ENCODE peak calls at places on chromosomes 1 and 21, in ten cellular contexts. T is putamen; O is stimulated activated CD4-positive, alpha-beta T cell treated with anti-CD3 and anti-CD28 coated beads, Interleukin-2, amount 100 ng/mL, for 4 hours; X is HuH-7; G is thoracic aorta; D is HTR-8/SVneo; N is GM23338; I is occipital lobe; S is activated CD8-positive, alpha-beta memory T cell treated with anti-CD3 and anti-CD28 coated beads, Interleukin-2, amount 50 U/mL, for 48 hours; K is progenitor cell of endocrine pancreas. Q is an unnamed sample.

GRCh38 chr1:219757890-219758289 is 145.0 kb upstream of the ZC3H11B start:
- DNase-seq in O (no peak), T (no peak), I (no peak), N (no peak), K (no peak), D (no peak), G (no peak), S (no peak), X (no peak), Q (no peak)

GRCh38 chr1:168281603-168282002 is 926 bp downstream of the TBX19 start:
- DNase-seq in G (no peak), D (no peak), T (no peak), S (no peak), O (no peak), K (no peak), X (no peak), N (no peak), I (no peak), Q (no peak)

GRCh38 chr1:111234866-111235265 is 7.4 kb downstream of the CHI3L2 start:
- DNase-seq in T (no peak), O (no peak), D (no peak), K (no peak), G (no peak), S (no peak), N (no peak), X (no peak), I (no peak), Q (no peak)

GRCh38 chr1:91883470-91883869 is 2.5 kb downstream of the TGFBR3 start:
- DNase-seq in T (no peak), S (no peak), O (no peak), I (no peak), D (no peak), K (no peak), X (no peak), G (no peak), N (no peak), Q (no peak)

GRCh38 chr1:202011994-202012393 is 1.6 kb downstream of the ELF3 start:
- DNase-seq in S (no peak), O (no peak), K (no peak), X (no peak), N (no peak), G (no peak), D (no peak), T (no peak), I (no peak), Q (no peak)

GRCh38 chr1:13947658-13948057 is 247.7 kb downstream of the PRDM2 start:
- DNase-seq in K (no peak), N (no peak), G (no peak), O (no peak), X (no peak), T (no peak), D (no peak), S (no peak), I (no peak), Q (no peak)

GRCh38 chr1:14880456-14881316 is 272.9 kb upstream of the TMEM51 start:
- DNase-seq in O (no peak), G (no peak), I (no peak), K (no peak), D (no peak), X (no peak), S (no peak), N (no peak), T (no peak), Q (no peak)

GRCh38 chr1:59333626-59334277 is 36.9 kb downstream of the FGGY start:
- DNase-seq in G (no peak), T (no peak), D (no peak), N (no peak), O (no peak), K (no peak), X (no peak), I (no peak), S (no peak), Q (no peak)

GRCh38 chr1:243837907-243838546 is 12.0 kb downstream of the AKT3 start:
- DNase-seq in X (no peak), O (no peak), G (no peak), N (no peak), K (no peak), I (no peak), D (no peak), T (no peak), S (no peak), Q (no peak)

GRCh38 chr1:19762175-19762779 is 37.4 kb downstream of the TMCO4 start:
- DNase-seq in N (peak; percentile 73), S (peak; percentile 76), D (peak; percentile 61), I (no peak), O (peak; percentile 9), G (no peak), K (peak; percentile 22), X (peak; percentile 79), T (no peak), Q (peak; percentile 56)

GRCh38 chr1:113271039-113271438 is 119.3 kb upstream of the MAGI3 start:
- DNase-seq in N (no peak), I (no peak), D (no peak), G (no peak), T (no peak), S (no peak), X (no peak), K (no peak), O (no peak), Q (no peak)

GRCh38 chr1:238980053-238980452 is 406.3 kb upstream of the CHRM3 start:
- DNase-seq in O (no peak), X (no peak), K (no peak), S (no peak), I (no peak), D (no peak), N (no peak), T (no peak), G (no peak), Q (no peak)

GRCh38 chr1:213415686-213416380 is 364.8 kb downstream of the RPS6KC1 start:
- DNase-seq in S (no peak), G (no peak), I (no peak), N (no peak), O (no peak), D (no peak), K (no peak), X (no peak), T (no peak), Q (no peak)

GRCh38 chr1:189992856-189993255 is 484.8 kb downstream of the BRINP3 start:
- DNase-seq in X (no peak), K (no peak), N (no peak), S (no peak), G (no peak), I (no peak), D (no peak), T (no peak), O (no peak), Q (no peak)

GRCh38 chr1:175839678-175840669 is 96.6 kb upstream of the TNR start:
- DNase-seq in N (no peak), S (no peak), D (no peak), G (no peak), O (no peak), X (peak; percentile 9), T (no peak), I (no peak), K (no peak), Q (no peak)

GRCh38 chr1:168469690-168470089 is 74.1 kb downstream of the XCL2 start:
- DNase-seq in I (no peak), S (peak; percentile 66), K (no peak), D (no peak), X (no peak), G (peak; percentile 46), O (peak; percentile 9), T (no peak), N (no peak), Q (no peak)

GRCh38 chr1:187999973-188000372 is 1171.2 kb downstream of the PLA2G4A start:
- DNase-seq in T (no peak), O (no peak), I (no peak), K (no peak), N (peak; percentile 18), G (no peak), X (peak; percentile 10), S (no peak), D (no peak), Q (no peak)

GRCh38 chr21:33201945-33202344 is 27.8 kb upstream of the IFNAR2 start:
- DNase-seq in O (no peak), T (no peak), N (no peak), I (no peak), K (no peak), X (no peak), S (no peak), G (no peak), D (no peak), Q (no peak)

GRCh38 chr1:228415853-228416216 is 826 bp downstream of the TRIM17 start:
- DNase-seq in N (no peak), X (peak; percentile 43), T (peak; percentile 41), S (no peak), I (peak; percentile 48), K (no peak), G (no peak), O (peak; percentile 9), D (no peak), Q (no peak)

GRCh38 chr1:202664083-202664482 is 46.2 kb downstream of the SYT2 start:
- DNase-seq in I (no peak), X (no peak), N (no peak), T (no peak), K (no peak), D (no peak), S (no peak), O (no peak), G (no peak), Q (no peak)

GRCh38 chr1:175192630-175193338 is at the start of gene KIAA0040:
- DNase-seq in T (no peak), X (peak; percentile 44), N (peak; percentile 74), S (peak; percentile 80), I (peak; percentile 5), G (peak; percentile 51), D (peak; percentile 67), K (peak; percentile 39), O (peak; percentile 32), Q (peak; percentile 39)

GRCh38 chr1:155166006-155166372 is 7.1 kb downstream of the KRTCAP2 start:
- DNase-seq in X (no peak), N (peak; percentile 57), S (peak; percentile 48), I (no peak), O (no peak), K (no peak), G (no peak), T (no peak), D (no peak), Q (no peak)

GRCh38 chr1:109267743-109268300 is 15.1 kb downstream of the PSRC1 start:
- DNase-seq in S (no peak), N (no peak), K (no peak), O (no peak), T (no peak), D (no peak), G (no peak), X (no peak), I (no peak), Q (no peak)

GRCh38 chr1:225691377-225691776 is 38.5 kb upstream of the ENAH start:
- DNase-seq in K (no peak), S (no peak), G (no peak), O (no peak), D (no peak), I (no peak), T (no peak), X (peak; percentile 65), N (no peak), Q (no peak)

GRCh38 chr1:200029035-200029623 is 1.6 kb downstream of the NR5A2 start:
- DNase-seq in X (peak; percentile 63), D (peak; percentile 59), I (no peak), K (peak; percentile 43), N (peak; percentile 79), O (no peak), G (no peak), S (peak; percentile 57), T (no peak), Q (no peak)

GRCh38 chr1:219681876-219682275 is 69.0 kb upstream of the ZC3H11B start:
- DNase-seq in O (no peak), K (no peak), N (no peak), T (no peak), G (no peak), D (no peak), I (no peak), S (no peak), X (no peak), Q (no peak)

GRCh38 chr1:221521686-221522085 is 220.2 kb downstream of the DUSP10 start:
- DNase-seq in G (no peak), S (no peak), N (no peak), T (no peak), X (no peak), O (no peak), D (no peak), K (no peak), I (no peak), Q (no peak)

GRCh38 chr1:40815420-40815819 is 31.8 kb downstream of the KCNQ4 start:
- DNase-seq in G (no peak), K (no peak), D (no peak), N (no peak), X (no peak), I (no peak), T (no peak), S (no peak), O (no peak), Q (no peak)